ENCODE peak calls at places on chromosomes 4 and X, in six cellular contexts. One of them, this sample, is unnamed.

GRCh38 chr4:162163892-162164759 is at the start of gene FSTL5:
- DNase-seq in substantia nigra: peak
- DNase-seq in MCF 10A: peak
- DNase-seq in COR-L47: peak
- DNase-seq in choroid plexus epithelial cell: peak
- DNase-seq in astrocyte of the spinal cord: peak
- DNase-seq in this sample: peak

GRCh38 chr4:138445098-138445497 is 202.9 kb upstream of the SLC7A11 start:
- DNase-seq in substantia nigra: no peak
- DNase-seq in MCF 10A: no peak
- DNase-seq in COR-L47: no peak
- DNase-seq in choroid plexus epithelial cell: no peak
- DNase-seq in astrocyte of the spinal cord: peak
- DNase-seq in this sample: no peak

GRCh38 chr4:184444953-184445309 is 29.4 kb downstream of the IRF2 start:
- DNase-seq in substantia nigra: no peak
- DNase-seq in MCF 10A: no peak
- DNase-seq in COR-L47: no peak
- DNase-seq in choroid plexus epithelial cell: no peak
- DNase-seq in astrocyte of the spinal cord: no peak
- DNase-seq in this sample: no peak

GRCh38 chr4:1318046-1318375 is 28.3 kb downstream of the MAEA start:
- DNase-seq in substantia nigra: no peak
- DNase-seq in MCF 10A: no peak
- DNase-seq in COR-L47: no peak
- DNase-seq in choroid plexus epithelial cell: no peak
- DNase-seq in astrocyte of the spinal cord: no peak
- DNase-seq in this sample: no peak

GRCh38 chrX:18994713-18995112 is 10.8 kb upstream of the PHKA2 start:
- DNase-seq in substantia nigra: no peak
- DNase-seq in MCF 10A: peak
- DNase-seq in COR-L47: no peak
- DNase-seq in choroid plexus epithelial cell: peak
- DNase-seq in astrocyte of the spinal cord: peak
- DNase-seq in this sample: peak

GRCh38 chrX:24494544-24495113 is 29.5 kb downstream of the PDK3 start:
- DNase-seq in substantia nigra: no peak
- DNase-seq in MCF 10A: peak
- DNase-seq in COR-L47: peak
- DNase-seq in choroid plexus epithelial cell: peak
- DNase-seq in astrocyte of the spinal cord: peak
- DNase-seq in this sample: peak

GRCh38 chr4:41873380-41874295 is 61.6 kb upstream of the TMEM33 start:
- DNase-seq in substantia nigra: no peak
- DNase-seq in MCF 10A: no peak
- DNase-seq in COR-L47: no peak
- DNase-seq in choroid plexus epithelial cell: no peak
- DNase-seq in astrocyte of the spinal cord: no peak
- DNase-seq in this sample: no peak

GRCh38 chrX:24956828-24957227 is 58.9 kb downstream of the ARX start:
- DNase-seq in substantia nigra: no peak
- DNase-seq in MCF 10A: peak
- DNase-seq in COR-L47: no peak
- DNase-seq in choroid plexus epithelial cell: peak
- DNase-seq in astrocyte of the spinal cord: peak
- DNase-seq in this sample: peak

GRCh38 chrX:37846141-37846540 is 1.2 kb downstream of the DYNLT3 start:
- DNase-seq in substantia nigra: no peak
- DNase-seq in MCF 10A: peak
- DNase-seq in COR-L47: no peak
- DNase-seq in choroid plexus epithelial cell: peak
- DNase-seq in astrocyte of the spinal cord: peak
- DNase-seq in this sample: peak

GRCh38 chr4:165079476-165079875 is 25.8 kb downstream of the TRIM75 start:
- DNase-seq in substantia nigra: no peak
- DNase-seq in MCF 10A: peak
- DNase-seq in COR-L47: peak
- DNase-seq in choroid plexus epithelial cell: peak
- DNase-seq in astrocyte of the spinal cord: peak
- DNase-seq in this sample: peak

GRCh38 chrX:10031743-10032142 is 64.6 kb downstream of the CLDN34 start:
- DNase-seq in substantia nigra: no peak
- DNase-seq in MCF 10A: no peak
- DNase-seq in COR-L47: peak
- DNase-seq in choroid plexus epithelial cell: no peak
- DNase-seq in astrocyte of the spinal cord: no peak
- DNase-seq in this sample: no peak

GRCh38 chr4:54498661-54499111 is 159.1 kb upstream of the KIT start:
- DNase-seq in substantia nigra: no peak
- DNase-seq in MCF 10A: peak
- DNase-seq in COR-L47: no peak
- DNase-seq in choroid plexus epithelial cell: peak
- DNase-seq in astrocyte of the spinal cord: peak
- DNase-seq in this sample: peak

GRCh38 chr4:36159208-36159607 is 85.1 kb downstream of the ARAP2 start:
- DNase-seq in substantia nigra: no peak
- DNase-seq in MCF 10A: no peak
- DNase-seq in COR-L47: no peak
- DNase-seq in choroid plexus epithelial cell: no peak
- DNase-seq in astrocyte of the spinal cord: no peak
- DNase-seq in this sample: no peak

GRCh38 chrX:74248889-74249288 is 55.1 kb upstream of the ZCCHC13 start:
- DNase-seq in substantia nigra: no peak
- DNase-seq in MCF 10A: peak
- DNase-seq in COR-L47: no peak
- DNase-seq in choroid plexus epithelial cell: peak
- DNase-seq in astrocyte of the spinal cord: no peak
- DNase-seq in this sample: no peak

GRCh38 chrX:47579537-47579936 is 2.7 kb upstream of the TIMP1 start:
- DNase-seq in substantia nigra: no peak
- DNase-seq in MCF 10A: peak
- DNase-seq in COR-L47: no peak
- DNase-seq in choroid plexus epithelial cell: peak
- DNase-seq in astrocyte of the spinal cord: peak
- DNase-seq in this sample: no peak

GRCh38 chrX:86805241-86805640 is 657.0 kb downstream of the DACH2 start:
- DNase-seq in substantia nigra: no peak
- DNase-seq in MCF 10A: no peak
- DNase-seq in COR-L47: no peak
- DNase-seq in choroid plexus epithelial cell: no peak
- DNase-seq in astrocyte of the spinal cord: no peak
- DNase-seq in this sample: no peak

GRCh38 chrX:47321386-47321785 is 49.0 kb upstream of the ZNF157 start:
- DNase-seq in substantia nigra: peak
- DNase-seq in MCF 10A: no peak
- DNase-seq in COR-L47: no peak
- DNase-seq in choroid plexus epithelial cell: peak
- DNase-seq in astrocyte of the spinal cord: peak
- DNase-seq in this sample: peak

GRCh38 chr4:75769044-75769443 is 44.7 kb downstream of the USO1 start:
- DNase-seq in substantia nigra: no peak
- DNase-seq in MCF 10A: no peak
- DNase-seq in COR-L47: no peak
- DNase-seq in choroid plexus epithelial cell: peak
- DNase-seq in astrocyte of the spinal cord: no peak
- DNase-seq in this sample: no peak

GRCh38 chrX:142156567-142156966 is 48.5 kb downstream of the MAGEC2 start:
- DNase-seq in substantia nigra: no peak
- DNase-seq in MCF 10A: no peak
- DNase-seq in COR-L47: no peak
- DNase-seq in choroid plexus epithelial cell: no peak
- DNase-seq in astrocyte of the spinal cord: no peak
- DNase-seq in this sample: no peak

GRCh38 chr4:183105092-183105491 is 6.0 kb downstream of the WWC2 start:
- DNase-seq in substantia nigra: no peak
- DNase-seq in MCF 10A: no peak
- DNase-seq in COR-L47: no peak
- DNase-seq in choroid plexus epithelial cell: no peak
- DNase-seq in astrocyte of the spinal cord: no peak
- DNase-seq in this sample: no peak

GRCh38 chrX:15206306-15206705 is 63.6 kb downstream of the ASB9 start:
- DNase-seq in substantia nigra: no peak
- DNase-seq in MCF 10A: no peak
- DNase-seq in COR-L47: peak
- DNase-seq in choroid plexus epithelial cell: no peak
- DNase-seq in astrocyte of the spinal cord: no peak
- DNase-seq in this sample: no peak

GRCh38 chrX:115373308-115373707 is 83.8 kb downstream of the LUZP4 start:
- DNase-seq in substantia nigra: no peak
- DNase-seq in MCF 10A: no peak
- DNase-seq in COR-L47: no peak
- DNase-seq in choroid plexus epithelial cell: no peak
- DNase-seq in astrocyte of the spinal cord: no peak
- DNase-seq in this sample: no peak

GRCh38 chr4:155759372-155760252 is 791 bp downstream of the GUCY1B1 start:
- DNase-seq in substantia nigra: peak
- DNase-seq in MCF 10A: no peak
- DNase-seq in COR-L47: peak
- DNase-seq in choroid plexus epithelial cell: peak
- DNase-seq in astrocyte of the spinal cord: no peak
- DNase-seq in this sample: peak

GRCh38 chr4:147096667-147097604 is 151.3 kb upstream of the TTC29 start:
- DNase-seq in substantia nigra: no peak
- DNase-seq in MCF 10A: peak
- DNase-seq in COR-L47: peak
- DNase-seq in choroid plexus epithelial cell: peak
- DNase-seq in astrocyte of the spinal cord: peak
- DNase-seq in this sample: peak

GRCh38 chrX:154596290-154596929 is 11.5 kb downstream of the CTAG1A start:
- DNase-seq in substantia nigra: no peak
- DNase-seq in MCF 10A: peak
- DNase-seq in COR-L47: no peak
- DNase-seq in choroid plexus epithelial cell: peak
- DNase-seq in astrocyte of the spinal cord: peak
- DNase-seq in this sample: peak